ENCODE peak calls at places on chromosomes 6 and 20, in eight cellular contexts. R is ureter; G is omental fat pad; Q is RPMI7951; E is RKO; B is IMR-90; N is effector CD4-positive, alpha-beta T cell; H is progenitor cell of endocrine pancreas. W is an unnamed sample.

GRCh38 chr6:34671801-34672656 is 24.5 kb downstream of the ILRUN start:
- DNase-seq in R (no peak), G (no peak), Q (peak), E (peak), B (peak), N (peak), H (no peak), W (no peak)

GRCh38 chr20:48930035-48930434 is 8.5 kb downstream of the ARFGEF2 start:
- DNase-seq in R (no peak), G (no peak), Q (no peak), E (no peak), B (no peak), N (no peak), H (no peak), W (no peak)

GRCh38 chr20:49790077-49790798 is 22.4 kb upstream of the SLC9A8 start:
- DNase-seq in R (no peak), G (no peak), Q (peak), E (no peak), B (peak), N (no peak), H (no peak), W (no peak)

GRCh38 chr20:31713312-31714049 is 9.2 kb downstream of the BCL2L1 start:
- DNase-seq in R (peak), G (no peak), Q (peak), E (peak), B (peak), N (no peak), H (no peak), W (peak)

GRCh38 chr6:22298393-22299010 is 1.7 kb upstream of the PRL start:
- DNase-seq in R (no peak), G (no peak), Q (no peak), E (no peak), B (peak), N (no peak), H (no peak), W (peak)

GRCh38 chr6:16690244-16691142 is 70.8 kb downstream of the ATXN1 start:
- DNase-seq in R (no peak), G (no peak), Q (peak), E (no peak), B (peak), N (no peak), H (no peak), W (peak)

GRCh38 chr20:55597526-55597925 is 407.8 kb downstream of the CBLN4 start:
- DNase-seq in R (no peak), G (no peak), Q (no peak), E (no peak), B (no peak), N (no peak), H (no peak), W (no peak)

GRCh38 chr6:56693246-56693607 is 50.5 kb upstream of the DST start:
- DNase-seq in R (peak), G (peak), Q (peak), E (no peak), B (peak), N (no peak), H (no peak), W (peak)

GRCh38 chr20:9490171-9490570 is 24.2 kb upstream of the LAMP5 start:
- DNase-seq in R (no peak), G (no peak), Q (no peak), E (no peak), B (no peak), N (no peak), H (no peak), W (peak)

GRCh38 chr20:48877299-48877698 is 44.2 kb upstream of the ARFGEF2 start:
- DNase-seq in R (no peak), G (no peak), Q (no peak), E (no peak), B (no peak), N (no peak), H (no peak), W (no peak)

GRCh38 chr6:131281471-131282270 is 146.4 kb downstream of the AKAP7 start:
- DNase-seq in R (no peak), G (no peak), Q (no peak), E (no peak), B (peak), N (peak), H (no peak), W (peak)

GRCh38 chr20:39259010-39259803 is 297.1 kb downstream of the DHX35 start:
- DNase-seq in R (no peak), G (no peak), Q (no peak), E (no peak), B (no peak), N (no peak), H (no peak), W (no peak)

GRCh38 chr6:42179956-42180335 is 6.8 kb downstream of the GUCA1A start:
- DNase-seq in R (no peak), G (no peak), Q (no peak), E (no peak), B (peak), N (no peak), H (no peak), W (no peak)

GRCh38 chr6:148700713-148701392 is 46.0 kb upstream of the UST start:
- DNase-seq in R (no peak), G (no peak), Q (peak), E (no peak), B (peak), N (no peak), H (no peak), W (peak)

GRCh38 chr20:9889270-9889981 is 50.5 kb upstream of the PAK5 start:
- DNase-seq in R (no peak), G (no peak), Q (peak), E (peak), B (no peak), N (no peak), H (no peak), W (no peak)

GRCh38 chr6:105553174-105553573 is 150.3 kb upstream of the PREP start:
- DNase-seq in R (no peak), G (no peak), Q (peak), E (no peak), B (no peak), N (no peak), H (no peak), W (no peak)

GRCh38 chr20:64103871-64104666 is 3.3 kb downstream of the NPBWR2 start:
- DNase-seq in R (peak), G (peak), Q (no peak), E (no peak), B (no peak), N (no peak), H (no peak), W (no peak)

GRCh38 chr6:80348263-80348662 is 241.8 kb downstream of the BCKDHB start:
- DNase-seq in R (no peak), G (no peak), Q (peak), E (no peak), B (peak), N (no peak), H (no peak), W (peak)

GRCh38 chr6:167683028-167683862 is 143.5 kb upstream of the AFDN start:
- DNase-seq in R (no peak), G (no peak), Q (peak), E (peak), B (peak), N (no peak), H (no peak), W (peak)

GRCh38 chr6:33427585-33428218 is 7.8 kb downstream of the SYNGAP1 start:
- DNase-seq in R (no peak), G (no peak), Q (no peak), E (no peak), B (no peak), N (peak), H (no peak), W (no peak)

GRCh38 chr6:111663692-111664564 is 58.2 kb upstream of the TRAF3IP2 start:
- DNase-seq in R (peak), G (no peak), Q (peak), E (no peak), B (peak), N (no peak), H (no peak), W (peak)

GRCh38 chr6:29924731-29925130 is 17.6 kb upstream of the HLA-A start:
- DNase-seq in R (no peak), G (no peak), Q (peak), E (peak), B (no peak), N (no peak), H (no peak), W (no peak)

GRCh38 chr6:143236151-143236788 is 175.6 kb downstream of the AIG1 start:
- DNase-seq in R (no peak), G (no peak), Q (peak), E (no peak), B (peak), N (no peak), H (no peak), W (peak)

GRCh38 chr6:170459451-170459850 is 93.7 kb downstream of the PSMB1 start:
- DNase-seq in R (no peak), G (no peak), Q (peak), E (peak), B (peak), N (no peak), H (no peak), W (peak)

GRCh38 chr20:31706607-31707257 is 15.9 kb downstream of the BCL2L1 start:
- DNase-seq in R (no peak), G (no peak), Q (no peak), E (no peak), B (no peak), N (no peak), H (no peak), W (no peak)

GRCh38 chr20:51750037-51750769 is 18.0 kb downstream of the ATP9A start:
- DNase-seq in R (peak), G (no peak), Q (peak), E (peak), B (peak), N (no peak), H (no peak), W (peak)

GRCh38 chr6:5529733-5530132 is 268.4 kb downstream of the FARS2 start:
- DNase-seq in R (no peak), G (no peak), Q (peak), E (no peak), B (no peak), N (no peak), H (no peak), W (peak)

GRCh38 chr20:57649617-57650015 is 29.4 kb upstream of the ZBP1 start:
- DNase-seq in R (no peak), G (no peak), Q (no peak), E (no peak), B (no peak), N (no peak), H (no peak), W (no peak)

GRCh38 chr20:53900380-53900999 is 169.9 kb downstream of the BCAS1 start:
- DNase-seq in R (no peak), G (no peak), Q (peak), E (no peak), B (peak), N (no peak), H (no peak), W (peak)

GRCh38 chr6:36599791-36600209 is 5.6 kb downstream of the SRSF3 start:
- DNase-seq in R (no peak), G (no peak), Q (peak), E (no peak), B (peak), N (peak), H (no peak), W (peak)

GRCh38 chr6:133888931-133889556 is at the start of gene TCF21:
- DNase-seq in R (peak), G (no peak), Q (no peak), E (no peak), B (peak), N (no peak), H (no peak), W (peak)

GRCh38 chr6:90502866-90503407 is 83.9 kb downstream of the MAP3K7 start:
- DNase-seq in R (no peak), G (no peak), Q (peak), E (peak), B (peak), N (no peak), H (no peak), W (no peak)

GRCh38 chr6:45625191-45625664 is 247.5 kb upstream of the SUPT3H start:
- DNase-seq in R (no peak), G (no peak), Q (peak), E (peak), B (peak), N (no peak), H (no peak), W (peak)

GRCh38 chr6:116568851-116569755 is 2.2 kb upstream of the RWDD1 start:
- DNase-seq in R (no peak), G (no peak), Q (no peak), E (no peak), B (no peak), N (no peak), H (no peak), W (no peak)

GRCh38 chr6:153214439-153214838 is 83.4 kb upstream of the RGS17 start:
- DNase-seq in R (no peak), G (no peak), Q (peak), E (no peak), B (no peak), N (no peak), H (no peak), W (no peak)

GRCh38 chr6:4371207-4371921 is 236.0 kb upstream of the ECI2 start:
- DNase-seq in R (no peak), G (no peak), Q (peak), E (no peak), B (peak), N (no peak), H (no peak), W (peak)

GRCh38 chr6:56655250-56655649 is 12.6 kb upstream of the DST start:
- DNase-seq in R (no peak), G (no peak), Q (no peak), E (no peak), B (no peak), N (no peak), H (no peak), W (no peak)

GRCh38 chr6:53436904-53437303 is 88.2 kb upstream of the ELOVL5 start:
- DNase-seq in R (no peak), G (no peak), Q (no peak), E (no peak), B (peak), N (no peak), H (no peak), W (peak)

GRCh38 chr20:63033635-63034510 is 27.1 kb upstream of the BHLHE23 start:
- DNase-seq in R (no peak), G (no peak), Q (no peak), E (no peak), B (no peak), N (no peak), H (no peak), W (no peak)

W was measured in astrocyte.